ENCODE peak calls at places on chromosomes 2 and 18, in five cellular contexts. L is GM23248, B is HCT116, J is neural progenitor cell, K is MM.1S. G is an unnamed sample.

GRCh38 chr18:47184419-47185050 is 8.4 kb upstream of the IER3IP1 start:
- DNase-seq in J (peak), B (peak), K (no peak), L (peak), G (no peak)

GRCh38 chr18:31396796-31397195 is 20.2 kb downstream of the DSG4 start:
- DNase-seq in B (no peak), K (no peak), L (no peak), J (no peak), G (no peak)

GRCh38 chr2:22829806-22830205 is 555.2 kb upstream of the KLHL29 start:
- DNase-seq in J (no peak), L (no peak), B (no peak), K (no peak), G (no peak)

GRCh38 chr2:73212448-73213176 is 1.4 kb upstream of the SMYD5 start:
- DNase-seq in L (peak), B (no peak), J (peak), K (peak), G (peak)

GRCh38 chr18:29501952-29502351 is 1325.0 kb upstream of the CDH2 start:
- DNase-seq in K (no peak), J (no peak), L (peak), B (no peak), G (peak)

GRCh38 chr2:181376442-181376841 is 80.7 kb upstream of the ITGA4 start:
- DNase-seq in L (no peak), K (no peak), J (no peak), B (no peak), G (no peak)

GRCh38 chr2:162198239-162198638 is 45.0 kb downstream of the FAP start:
- DNase-seq in L (no peak), B (no peak), K (no peak), J (peak), G (no peak)

GRCh38 chr2:26840937-26841610 is 6.9 kb upstream of the DPYSL5 start:
- DNase-seq in K (no peak), B (peak), L (no peak), J (no peak), G (peak)

GRCh38 chr2:88680916-88681315 is 10.6 kb upstream of the RPIA start:
- DNase-seq in L (no peak), K (no peak), B (no peak), J (no peak), G (no peak)

GRCh38 chr2:239201531-239201876 is 199.3 kb downstream of the HDAC4 start:
- DNase-seq in B (no peak), J (no peak), L (peak), K (peak), G (no peak)

GRCh38 chr2:13046557-13047165 is 329.9 kb downstream of the TRIB2 start:
- DNase-seq in K (peak), B (peak), J (no peak), L (peak), G (peak)

GRCh38 chr2:150476809-150477302 is 10.6 kb downstream of the RND3 start:
- DNase-seq in L (no peak), J (no peak), B (no peak), K (no peak), G (peak)

GRCh38 chr2:85011098-85011497 is 40.1 kb downstream of the KCMF1 start:
- DNase-seq in B (no peak), L (peak), K (no peak), J (no peak), G (peak)

GRCh38 chr2:24613154-24613814 is 122.2 kb downstream of the NCOA1 start:
- DNase-seq in J (peak), K (peak), B (peak), L (peak), G (peak)

GRCh38 chr2:224252601-224253000 is 149.3 kb downstream of the FAM124B start:
- DNase-seq in B (no peak), J (no peak), K (no peak), L (peak), G (no peak)

GRCh38 chr18:4286256-4286655 is 168.9 kb downstream of the DLGAP1 start:
- DNase-seq in L (no peak), J (no peak), B (no peak), K (no peak), G (no peak)

GRCh38 chr2:37325625-37326071 is 1.0 kb upstream of the PRKD3 start:
- DNase-seq in B (no peak), L (no peak), J (no peak), K (peak), G (no peak)
- H3K4me3 ChIP-seq in B (peak), L (peak), J (peak), K (peak), G (peak)

DNA sequence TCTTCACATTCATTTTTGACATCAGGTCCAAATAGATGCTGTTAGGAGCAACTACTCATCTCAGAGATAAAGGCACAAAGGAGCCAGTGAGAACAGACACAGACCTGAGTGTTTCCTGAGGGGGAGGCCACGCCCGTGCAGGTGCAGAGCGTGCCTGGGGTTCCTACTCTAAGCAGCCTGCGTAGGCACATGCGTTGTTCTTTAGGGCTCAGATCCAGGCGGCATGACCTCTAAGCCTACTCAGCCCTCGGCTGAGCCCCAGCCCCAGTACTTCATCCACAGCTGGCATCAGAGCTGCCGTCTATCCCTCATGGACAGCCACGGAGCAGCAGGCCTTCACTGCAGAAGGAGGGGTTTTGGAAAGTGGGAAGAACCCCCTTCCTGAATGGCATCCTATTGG is 54.9 kb upstream of the PXDN start:
- DNase-seq in J (no peak), L (no peak), B (no peak), K (no peak), G (no peak)
- H3K9ac ChIP-seq in J (no peak), L (no peak), B (no peak), K (no peak), G (no peak)

GRCh38 chr2:144213797-144214196 is 306.1 kb downstream of the ZEB2 start:
- DNase-seq in K (no peak), B (no peak), L (no peak), J (no peak), G (no peak)

GRCh38 chr2:144219979-144220378 is 299.9 kb downstream of the ZEB2 start:
- DNase-seq in K (no peak), L (no peak), B (no peak), J (no peak), G (no peak)

GRCh38 chr2:144215207-144215606 is 304.7 kb downstream of the ZEB2 start:
- DNase-seq in J (no peak), B (no peak), L (no peak), K (no peak), G (no peak)

GRCh38 chr2:144217853-144218633 is 301.9 kb downstream of the ZEB2 start:
- DNase-seq in J (no peak), B (no peak), K (no peak), L (peak), G (peak)

GRCh38 chr2:144215701-144216675 is 303.9 kb downstream of the ZEB2 start:
- DNase-seq in J (no peak), B (no peak), K (peak), L (no peak), G (no peak)
- TF ChIP-seq EZH2phosphoT487 in J (no peak), B (no peak), K (no peak), L (no peak), G (no peak)

GRCh38 chr2:48316753-48317750 is 212.9 kb upstream of the STON1 start:
- DNase-seq in K (no peak), B (no peak), J (no peak), L (peak), G (no peak)
- H3K4me3 ChIP-seq in K (peak), B (no peak), J (peak), L (peak), G (peak)

DNA sequence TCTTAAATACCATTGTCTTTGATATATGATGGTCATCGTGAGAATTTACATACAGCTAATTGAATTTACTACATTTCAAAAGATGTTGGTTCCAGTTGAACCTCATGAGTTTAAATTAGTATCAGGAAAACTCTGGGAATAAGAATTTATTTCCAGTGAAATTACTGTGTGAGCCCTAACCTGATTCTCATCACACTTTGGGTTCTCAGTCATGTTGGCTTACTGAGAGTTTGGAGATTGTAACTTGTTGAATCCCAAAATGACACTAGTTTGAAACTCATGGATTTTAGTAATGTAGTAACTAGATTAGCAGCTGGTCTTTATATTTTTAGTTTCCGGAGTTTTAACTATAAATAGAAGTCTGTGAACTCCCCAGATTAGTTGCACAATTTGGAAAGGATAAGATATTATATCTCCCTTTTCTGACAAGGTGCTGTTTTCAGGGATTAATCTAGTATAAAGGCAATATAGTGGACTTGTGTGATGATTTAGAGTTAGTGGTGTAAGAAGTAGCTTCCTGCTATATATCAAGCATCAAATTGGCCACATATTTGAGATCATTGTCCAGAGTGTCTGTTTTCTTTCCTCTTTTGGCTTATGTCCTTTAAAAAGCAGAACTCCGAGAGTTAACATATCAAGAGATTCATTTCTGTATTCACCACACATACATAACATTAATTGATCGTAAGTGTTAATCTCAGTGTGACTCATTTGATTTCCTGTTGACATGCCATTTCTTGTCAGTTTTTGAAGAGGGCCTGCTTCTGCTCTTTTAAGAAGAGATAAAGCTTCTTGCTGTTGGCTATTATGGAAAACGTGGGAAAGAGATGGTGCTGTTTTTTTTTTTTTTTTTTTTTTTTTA is 15.7 kb downstream of the NDUFV2 start:
- DNase-seq in B (no peak), K (no peak), J (no peak), L (no peak), G (no peak)
- H3K9ac ChIP-seq in B (no peak), K (peak), J (no peak), L (peak), G (no peak)

DNA sequence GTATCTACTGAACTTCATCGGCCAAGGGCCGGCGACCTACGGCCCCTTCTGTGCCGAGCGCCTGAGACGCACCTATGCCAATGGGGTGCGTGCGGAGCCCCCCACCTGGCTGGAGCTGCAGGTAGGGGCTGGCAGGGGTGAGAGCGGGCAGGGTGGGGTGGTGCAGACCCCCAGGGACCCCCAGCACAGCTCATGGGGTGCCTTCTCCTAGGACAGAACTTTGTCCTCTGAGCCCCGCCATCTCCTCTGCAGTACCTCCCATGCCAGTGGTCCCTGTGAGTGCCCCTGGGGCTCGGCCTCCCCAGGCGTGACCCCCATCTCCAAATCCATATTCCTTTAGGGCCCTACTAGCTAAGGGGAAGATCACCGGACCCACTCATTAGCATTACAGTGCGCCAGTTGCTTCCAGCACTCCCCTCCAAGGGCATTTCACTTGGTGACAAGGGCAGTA is 23.9 kb upstream of the GPR17 start:
- DNase-seq in B (no peak), L (no peak), J (no peak), K (no peak), G (no peak)
- TF ChIP-seq EZH2phosphoT487 in B (no peak), L (no peak), J (no peak), K (no peak), G (no peak)

GRCh38 chr18:12839057-12839525 is 44.9 kb downstream of the PTPN2 start:
- DNase-seq in B (no peak), L (peak), J (no peak), K (peak), G (peak)

GRCh38 chr18:12841070-12841469 is 43.0 kb downstream of the PTPN2 start:
- DNase-seq in K (no peak), B (no peak), L (no peak), J (no peak), G (no peak)

GRCh38 chr18:12840382-12840781 is 43.7 kb downstream of the PTPN2 start:
- DNase-seq in B (no peak), J (no peak), L (no peak), K (no peak), G (no peak)

GRCh38 chr18:12838178-12838634 is 45.8 kb downstream of the PTPN2 start:
- DNase-seq in L (peak), B (no peak), J (no peak), K (peak), G (peak)

GRCh38 chr18:12839526-12840196 is 44.4 kb downstream of the PTPN2 start:
- DNase-seq in L (peak), J (no peak), B (no peak), K (peak), G (no peak)
- H3K4me3 ChIP-seq in L (peak), J (no peak), B (no peak), K (peak), G (no peak)